ENCODE peak calls at places on chromosomes 13 and 19, in seven cellular contexts. Z, R, J, F, A, P and E are unnamed samples.
A peak's percentile ranks its signal among the peaks of the same experiment; 100 is the strongest.

GRCh38 chr13:43804461-43805070 is 17.8 kb upstream of the ENOX1 start:
- DNase-seq in P (no peak), F (peak; percentile 76), A (peak; percentile 78), Z (no peak), J (no peak), R (no peak), E (no peak)

GRCh38 chr19:16928916-16929315 is 40.1 kb downstream of the F2RL3 start:
- DNase-seq in Z (no peak), A (no peak), P (no peak), R (no peak), F (no peak), J (no peak), E (no peak)

GRCh38 chr19:38877781-38878574 is at the start of gene RINL:
- DNase-seq in F (no peak), P (no peak), A (no peak), J (no peak), Z (no peak), R (no peak), E (no peak)

GRCh38 chr19:4516939-4517300 is 1.4 kb downstream of the PLIN4 start:
- DNase-seq in J (no peak), Z (no peak), P (peak; percentile 54), R (no peak), F (no peak), A (no peak), E (no peak)

GRCh38 chr13:35912841-35913240 is 218.3 kb downstream of the DCLK1 start:
- DNase-seq in Z (no peak), A (no peak), J (no peak), P (no peak), F (no peak), R (no peak), E (no peak)

GRCh38 chr19:57615346-57615745 is 1.3 kb downstream of the ZNF134 start:
- DNase-seq in F (no peak), J (no peak), P (no peak), R (no peak), Z (no peak), A (no peak), E (no peak)

GRCh38 chr19:56110515-56111448 is 10.3 kb downstream of the ZNF787 start:
- DNase-seq in R (no peak), Z (peak; percentile 54), J (no peak), F (peak; percentile 66), A (peak; percentile 39), P (peak; percentile 64), E (no peak)

GRCh38 chr13:57787058-57787791 is 155.7 kb downstream of the PCDH17 start:
- DNase-seq in A (no peak), P (no peak), F (no peak), J (no peak), Z (no peak), R (no peak), E (no peak)

GRCh38 chr19:8973501-8974091 is 36.6 kb downstream of the MUC16 start:
- DNase-seq in A (no peak), J (no peak), Z (no peak), F (peak; percentile 7), P (no peak), R (no peak), E (no peak)

GRCh38 chr13:101090287-101090686 is 326.0 kb downstream of the NALCN start:
- DNase-seq in R (no peak), Z (no peak), J (no peak), A (no peak), F (no peak), P (no peak), E (no peak)

GRCh38 chr13:113178070-113178895 is 19.8 kb downstream of the PROZ start:
- DNase-seq in J (no peak), A (peak; percentile 99), F (no peak), P (no peak), R (no peak), Z (no peak), E (no peak)

GRCh38 chr13:29676941-29677452 is 81.5 kb upstream of the SLC7A1 start:
- DNase-seq in R (no peak), J (no peak), P (no peak), F (no peak), Z (no peak), A (peak; percentile 2), E (no peak)

GRCh38 chr19:30402790-30403189 is 30.6 kb downstream of the ZNF536 start:
- DNase-seq in F (no peak), P (no peak), Z (no peak), R (no peak), A (no peak), J (no peak), E (no peak)

GRCh38 chr19:3270908-3271307 is 46.4 kb downstream of the CELF5 start:
- DNase-seq in P (no peak), A (peak; percentile 45), Z (no peak), F (peak; percentile 23), J (no peak), R (no peak), E (no peak)

GRCh38 chr19:9934132-9934950 is 2.0 kb downstream of the OLFM2 start:
- DNase-seq in P (peak; percentile 68), F (peak; percentile 88), J (no peak), A (peak; percentile 69), Z (peak; percentile 75), R (no peak), E (peak; percentile 49)

GRCh38 chr13:23470706-23471610 is 37.5 kb upstream of the SACS start:
- DNase-seq in R (no peak), A (no peak), P (no peak), F (no peak), J (no peak), Z (no peak), E (no peak)

GRCh38 chr13:23469901-23470525 is 36.5 kb upstream of the SACS start:
- DNase-seq in A (peak; percentile 83), Z (no peak), R (no peak), P (no peak), F (no peak), J (no peak), E (no peak)

GRCh38 chr13:23467932-23468278 is 34.4 kb upstream of the SACS start:
- DNase-seq in A (no peak), F (no peak), R (no peak), P (no peak), Z (no peak), J (no peak), E (no peak)

GRCh38 chr13:23467048-23467931 is 33.8 kb upstream of the SACS start:
- DNase-seq in P (no peak), Z (no peak), R (no peak), J (no peak), A (peak; percentile 43), F (peak; percentile 30), E (no peak)

DNA sequence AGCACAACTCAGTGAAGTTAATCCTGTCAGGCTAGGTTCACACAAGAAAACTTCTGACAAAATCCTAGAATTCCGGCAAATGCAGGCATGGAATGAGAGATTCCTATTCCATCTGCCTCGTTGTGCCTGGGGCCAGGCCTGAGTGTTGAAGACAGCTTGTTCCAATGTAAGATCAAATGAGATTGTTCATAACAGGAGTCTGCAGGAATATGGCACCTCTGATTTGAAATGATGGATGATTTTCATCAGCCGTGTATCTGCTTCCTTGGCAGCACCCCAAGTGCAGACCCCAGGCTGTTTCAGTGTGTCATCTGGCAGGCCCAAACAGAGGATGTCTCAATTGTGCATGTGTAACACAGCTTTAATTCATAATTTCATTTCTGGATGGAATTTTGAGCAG is 35.3 kb upstream of the SACS start:
- DNase-seq in F (no peak), A (no peak), R (no peak), P (no peak), Z (no peak), J (no peak), E (no peak)
- H3K27me3 ChIP-seq in F (no peaks in the 10 kb centered on the region), A (no peaks in the 10 kb centered on the region), R (no peaks in the 10 kb centered on the region), P (no peaks in the 10 kb centered on the region), Z (no peaks in the 10 kb centered on the region), J (no peaks in the 10 kb centered on the region), E (no peaks in the 10 kb centered on the region)

DNA sequence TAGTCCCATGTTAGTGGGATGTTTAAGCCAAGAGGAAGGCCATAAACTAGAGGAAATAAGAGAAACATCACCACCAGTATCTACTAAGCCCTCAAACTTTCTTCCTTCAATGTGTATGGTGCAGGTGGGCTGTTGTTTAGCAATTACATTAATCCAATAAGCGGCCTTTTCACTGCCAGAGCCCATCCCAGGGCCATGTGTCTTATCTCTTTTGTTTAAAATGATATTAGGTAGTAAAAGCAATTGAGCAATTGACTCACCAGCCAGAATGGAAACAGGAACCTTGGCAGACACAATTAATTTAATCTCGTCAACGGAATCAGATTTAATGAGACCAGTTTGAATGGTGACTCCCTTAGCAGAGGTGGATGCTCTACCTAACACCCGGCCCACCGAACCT is 1503.5 kb downstream of the UQCRFS1 start:
- DNase-seq in Z (no peak), P (no peak), F (no peak), A (no peak), J (no peak), R (no peak), E (no peak)
- TF ChIP-seq CTCF in Z (no peak), P (no peak), F (no peak), A (no peak), J (no peak), R (no peak), E (no peak)

GRCh38 chr19:50858896-50859295 is 4.2 kb downstream of the KLK3 start:
- DNase-seq in A (no peak), P (no peak), R (no peak), J (no peak), F (no peak), Z (no peak), E (no peak)
- H3K4me3 ChIP-seq in A (no peak overlapping the region), P (no peak overlapping the region), R (no peak overlapping the region), J (no peak overlapping the region), F (no peak overlapping the region), Z (no peak overlapping the region), E (no peak overlapping the region)

DNA sequence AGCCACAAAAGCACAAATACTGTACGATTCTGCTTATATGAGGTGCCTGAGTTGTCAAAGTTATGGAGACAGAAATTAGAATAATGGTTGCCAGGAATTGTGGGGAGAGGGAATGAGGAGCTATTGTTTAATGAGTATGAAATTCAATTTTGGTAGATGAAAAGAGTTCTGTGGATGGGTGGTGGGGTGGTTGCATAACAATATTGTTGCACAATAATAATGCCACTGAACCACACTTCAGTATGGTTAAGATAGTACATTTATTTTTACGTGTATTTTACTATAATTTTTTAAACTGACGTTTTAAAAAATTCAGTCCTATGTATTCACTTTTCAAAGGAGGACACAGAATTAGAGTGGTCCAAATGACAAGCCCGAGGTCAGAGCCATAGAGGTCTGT is 1.8 kb upstream of the OXGR1 start:
- DNase-seq in R (no peak), F (no peak), Z (no peak), J (no peak), A (no peak), P (no peak), E (no peak)
- H3K27me3 ChIP-seq in R (no peaks in the 10 kb centered on the region), F (peaks cover 88% of the 10 kb centered on the region), Z (no peaks in the 10 kb centered on the region), J (peaks cover 12% of the 10 kb centered on the region), A (peaks cover 40% of the 10 kb centered on the region), P (peaks cover 64% of the 10 kb centered on the region), E (peaks cover 16% of the 10 kb centered on the region)

GRCh38 chr13:97433727-97434416 is at the start of gene RAP2A:
- DNase-seq in J (peak; percentile 56), F (peak; percentile 97), A (peak; percentile 91), P (peak; percentile 91), R (peak; percentile 48), Z (peak; percentile 85), E (peak; percentile 79)
- TF ChIP-seq CTCF in J (no peak), F (no peak), A (no peak), P (no peak), R (no peak), Z (no peak), E (no peak)